ENCODE peak calls at places on chromosomes 6 and 20, in seven cellular contexts. N is activated B cell treated with CpG ODN at 0.5 μM for 24 hours, I is IMR-90, U is GM23338, L is heart left ventricle, Q is psoas muscle, R is GM12865. B is an unnamed sample.

GRCh38 chr6:22583927-22584326 is 14.6 kb downstream of the HDGFL1 start:
- DNase-seq in Q (no peak), I (no peak), N (no peak), U (no peak), L (no peak), R (no peak), B (no peak)

GRCh38 chr6:156461647-156462046 is 315.5 kb upstream of the ARID1B start:
- DNase-seq in I (no peak), N (no peak), Q (no peak), R (no peak), U (no peak), L (no peak), B (no peak)

GRCh38 chr6:41343641-41344187 is 8.3 kb downstream of the NCR2 start:
- DNase-seq in Q (no peak), N (no peak), U (no peak), R (no peak), I (no peak), L (no peak), B (no peak)

GRCh38 chr6:69265090-69265489 is 531.7 kb downstream of the LMBRD1 start:
- DNase-seq in L (no peak), I (no peak), R (no peak), U (no peak), N (no peak), Q (no peak), B (no peak)

GRCh38 chr20:22227301-22227700 is 357.1 kb downstream of the FOXA2 start:
- DNase-seq in U (no peak), L (no peak), I (no peak), R (no peak), Q (no peak), N (no peak), B (no peak)

GRCh38 chr6:26124550-26125014 is 37.4 kb downstream of the HFE start:
- DNase-seq in R (no peak), Q (no peak), I (no peak), N (no peak), L (no peak), U (peak; percentile 54), B (no peak)

GRCh38 chr20:43949248-43949647 is 34.6 kb downstream of the TOX2 start:
- DNase-seq in U (no peak), Q (no peak), N (no peak), I (no peak), R (no peak), L (no peak), B (no peak)

GRCh38 chr20:32460231-32460630 is 102.1 kb downstream of the ASXL1 start:
- DNase-seq in L (no peak), U (no peak), N (no peak), I (no peak), Q (no peak), R (no peak), B (no peak)

GRCh38 chr6:168380956-168381605 is 59.9 kb upstream of the SMOC2 start:
- DNase-seq in I (no peak), Q (no peak), U (no peak), L (no peak), N (no peak), R (no peak), B (no peak)

GRCh38 chr20:34773726-34774125 is 51.7 kb downstream of the NCOA6 start:
- DNase-seq in R (no peak), U (no peak), N (no peak), Q (no peak), I (no peak), L (no peak), B (no peak)

GRCh38 chr6:151721141-151721540 is 86.3 kb upstream of the ESR1 start:
- DNase-seq in U (no peak), I (no peak), L (no peak), R (no peak), Q (no peak), N (no peak), B (peak; percentile 17)

GRCh38 chr20:35497780-35498189 is 31.7 kb downstream of the C20orf173 start:
- DNase-seq in Q (peak; percentile 93), I (no peak), U (no peak), R (no peak), L (peak; percentile 84), N (no peak), B (no peak)

GRCh38 chr6:33279971-33280511 is 3.1 kb downstream of the B3GALT4 start:
- DNase-seq in R (peak; percentile 45), I (peak; percentile 64), U (peak; percentile 85), Q (no peak), N (no peak), L (no peak), B (no peak)
- TF ChIP-seq CTCF in R (peak; percentile 35), I (peak; percentile 83), U (peak; percentile 84), Q (peak; percentile 19), N (no peak), L (no peak), B (peak; percentile 60)

GRCh38 chr6:161618816-161619454 is 345.1 kb upstream of the AGPAT4 start:
- DNase-seq in I (no peak), N (no peak), L (peak; percentile 33), R (peak; percentile 38), U (peak; percentile 71), Q (no peak), B (no peak)
- TF ChIP-seq CTCF in I (no peak), N (no peak), L (peak; percentile 26), R (peak; percentile 21), U (peak; percentile 64), Q (peak; percentile 51), B (peak; percentile 64)

GRCh38 chr6:45419574-45420082 is 41.9 kb upstream of the SUPT3H start:
- DNase-seq in N (peak; percentile 51), L (peak; percentile 74), Q (peak; percentile 67), U (peak; percentile 86), R (peak; percentile 45), I (no peak), B (no peak)
- TF ChIP-seq CTCF in N (no peak), L (peak; percentile 23), Q (peak; percentile 9), U (peak; percentile 53), R (no peak), I (peak; percentile 28), B (no peak)

DNA sequence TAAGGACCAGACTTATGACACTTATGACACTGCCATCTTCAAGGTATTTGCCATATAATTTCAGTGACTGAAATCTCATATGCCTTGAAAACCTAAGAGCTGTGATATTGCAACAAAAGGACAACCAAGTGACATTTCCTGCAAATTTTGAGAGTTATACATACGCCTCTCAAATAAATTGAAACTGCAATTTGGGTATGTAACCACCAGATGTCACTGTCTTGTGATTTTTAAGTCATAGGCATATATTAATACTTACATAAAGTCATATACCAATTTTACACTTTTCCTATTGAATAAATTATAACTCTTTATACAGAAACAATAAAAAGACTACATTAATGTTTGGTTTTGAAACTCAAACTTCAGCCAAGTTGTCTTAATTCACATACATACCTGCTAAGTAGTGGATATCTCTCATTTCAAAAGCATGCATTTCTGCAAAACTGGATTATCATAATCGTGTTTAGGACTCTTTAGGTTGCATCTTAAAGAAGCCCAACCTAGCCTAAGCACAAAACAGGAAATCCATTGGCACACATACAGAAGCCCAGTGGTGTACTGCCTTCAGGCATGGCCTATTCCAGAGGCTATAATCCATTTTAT is 180.2 kb downstream of the PACRG start:
- DNase-seq in Q (no peak), R (peak; percentile 74), L (no peak), I (peak; percentile 45), U (peak; percentile 66), N (no peak), B (no peak)
- TF ChIP-seq CTCF in Q (peak; percentile 41), R (peak; percentile 36), L (no peak), I (peak; percentile 35), U (no peak), N (no peak), B (peak; percentile 39)

GRCh38 chr20:24102290-24102689 is 113.7 kb upstream of the GGTLC1 start:
- DNase-seq in I (no peak), U (peak; percentile 73), Q (no peak), R (peak; percentile 28), N (no peak), L (no peak), B (no peak)
- TF ChIP-seq CTCF in I (no peak), U (peak; percentile 81), Q (peak; percentile 8), R (peak; percentile 58), N (no peak), L (no peak), B (peak; percentile 3)

GRCh38 chr6:40037271-40037670 is 103.0 kb upstream of the MOCS1 start:
- DNase-seq in N (no peak), R (no peak), Q (no peak), U (no peak), L (no peak), I (no peak), B (no peak)
- TF ChIP-seq CTCF in N (no peak), R (no peak), Q (no peak), U (no peak), L (no peak), I (no peak), B (no peak)

GRCh38 chr6:107800564-107801164 is 23.4 kb downstream of the SCML4 start:
- DNase-seq in L (no peak), U (peak; percentile 21), N (no peak), R (peak; percentile 15), Q (no peak), I (no peak), B (no peak)
- TF ChIP-seq CTCF in L (no peak), U (peak; percentile 73), N (no peak), R (peak; percentile 44), Q (no peak), I (peak; percentile 27), B (no peak)

DNA sequence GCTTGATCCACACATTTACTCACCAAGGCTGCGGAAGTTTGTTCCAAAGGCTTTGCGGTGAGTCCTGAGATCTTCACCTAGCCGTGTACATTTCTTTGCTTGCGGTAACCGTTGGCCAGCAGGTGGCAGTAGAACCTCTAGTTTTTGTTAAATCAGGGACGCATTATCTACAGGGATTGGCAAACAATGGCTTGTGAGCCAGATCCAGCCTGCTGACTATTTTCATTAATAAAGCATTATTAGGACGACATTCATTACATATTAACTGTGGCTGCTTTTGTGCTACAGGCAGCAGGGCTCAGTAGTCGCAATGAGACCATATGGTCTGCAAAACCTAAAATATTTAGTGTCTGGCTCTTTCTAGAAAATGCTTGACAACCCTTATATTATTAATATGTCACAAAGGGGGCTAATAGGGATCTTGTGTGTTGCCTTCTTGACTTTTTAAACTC is 174.1 kb downstream of the DOK5 start:
- DNase-seq in N (peak; percentile 24), R (peak; percentile 77), L (peak; percentile 81), I (peak; percentile 67), Q (peak; percentile 80), U (peak; percentile 91), B (peak; percentile 1)
- TF ChIP-seq CTCF in N (peak; percentile 68), R (peak; percentile 72), L (peak; percentile 70), I (peak; percentile 71), Q (peak; percentile 71), U (peak; percentile 81), B (peak; percentile 89)

B was measured in BJ.